ENCODE peak calls at places on chromosomes 5 and 9, in five cellular contexts. One of them, this sample, is unnamed.

GRCh38 chr9:76459691-76460635 is 981 bp downstream of the GCNT1 start:
- DNase-seq in T-helper 9 cell: no peak
- DNase-seq in hepatocyte: peak; percentile 60
- DNase-seq in substantia nigra: no peak
- DNase-seq in midbrain: no peak
- DNase-seq in this sample: peak; percentile 45

GRCh38 chr9:108182950-108183381 is 672.8 kb downstream of the ACTL7B start:
- DNase-seq in hepatocyte: no peak
- DNase-seq in midbrain: no peak
- DNase-seq in substantia nigra: no peak
- DNase-seq in T-helper 9 cell: no peak
- DNase-seq in this sample: peak; percentile 78

GRCh38 chr5:72079288-72079687 is 28.0 kb upstream of the MAP1B start:
- DNase-seq in hepatocyte: no peak
- DNase-seq in T-helper 9 cell: no peak
- DNase-seq in midbrain: no peak
- DNase-seq in substantia nigra: no peak
- DNase-seq in this sample: no peak

GRCh38 chr5:82277987-82278710 is at the start of gene RPS23:
- DNase-seq in midbrain: peak; percentile 96
- DNase-seq in substantia nigra: peak; percentile 93
- DNase-seq in T-helper 9 cell: peak; percentile 72
- DNase-seq in hepatocyte: peak; percentile 95
- DNase-seq in this sample: peak; percentile 93

GRCh38 chr9:34987160-34988040 is 2.1 kb upstream of the DNAJB5 start:
- DNase-seq in midbrain: no peak
- DNase-seq in T-helper 9 cell: no peak
- DNase-seq in substantia nigra: no peak
- DNase-seq in hepatocyte: no peak
- DNase-seq in this sample: no peak

GRCh38 chr9:110615526-110615925 is 36.0 kb upstream of the SVEP1 start:
- DNase-seq in substantia nigra: no peak
- DNase-seq in hepatocyte: no peak
- DNase-seq in T-helper 9 cell: no peak
- DNase-seq in midbrain: no peak
- DNase-seq in this sample: peak; percentile 76

GRCh38 chr5:125654392-125654791 is 768.8 kb upstream of the GRAMD2B start:
- DNase-seq in hepatocyte: no peak
- DNase-seq in midbrain: no peak
- DNase-seq in substantia nigra: no peak
- DNase-seq in T-helper 9 cell: no peak
- DNase-seq in this sample: no peak

GRCh38 chr5:159741829-159742228 is 174.5 kb upstream of the ADRA1B start:
- DNase-seq in hepatocyte: no peak
- DNase-seq in T-helper 9 cell: no peak
- DNase-seq in midbrain: no peak
- DNase-seq in substantia nigra: no peak
- DNase-seq in this sample: no peak

GRCh38 chr5:175861337-175862130 is 9.8 kb upstream of the CPLX2 start:
- DNase-seq in T-helper 9 cell: no peak
- DNase-seq in hepatocyte: no peak
- DNase-seq in substantia nigra: no peak
- DNase-seq in midbrain: no peak
- DNase-seq in this sample: no peak

GRCh38 chr9:115691686-115692085 is 461.9 kb upstream of the PAPPA start:
- DNase-seq in substantia nigra: no peak
- DNase-seq in T-helper 9 cell: no peak
- DNase-seq in midbrain: no peak
- DNase-seq in hepatocyte: peak; percentile 14
- DNase-seq in this sample: no peak

This sample was measured in MG63.